ENCODE peak calls at places on chromosome 14, in five cellular contexts. S is A549, F is heart right ventricle, N is prostate gland, Q is upper lobe of right lung. O is an unnamed sample.

GRCh38 chr14:36556811-36557433 is 25.5 kb downstream of the NKX2-8 start:
- DNase-seq in S (peak; percentile 16), F (no peak), N (no peak), Q (no peak), O (no peak)

GRCh38 chr14:80522936-80523335 is 311.6 kb upstream of the DIO2 start:
- DNase-seq in S (no peak), F (no peak), N (no peak), Q (no peak), O (no peak)

GRCh38 chr14:95418858-95419257 is 97.6 kb downstream of the SYNE3 start:
- DNase-seq in S (no peak), F (no peak), N (no peak), Q (no peak), O (no peak)

GRCh38 chr14:22579218-22579617 is 9.8 kb downstream of the DAD1 start:
- DNase-seq in S (no peak), F (no peak), N (no peak), Q (no peak), O (no peak)

GRCh38 chr14:100285021-100285912 is 21.0 kb downstream of the SLC25A29 start:
- DNase-seq in S (peak; percentile 81), F (peak; percentile 46), N (peak; percentile 39), Q (peak; percentile 89), O (peak; percentile 78)

GRCh38 chr14:63435838-63436237 is 107.3 kb downstream of the PPP2R5E start:
- DNase-seq in S (peak; percentile 37), F (peak; percentile 42), N (peak; percentile 24), Q (peak; percentile 83), O (peak; percentile 86)

GRCh38 chr14:50094056-50094455 is 22.3 kb downstream of the VCPKMT start:
- DNase-seq in S (no peak), F (no peak), N (no peak), Q (no peak), O (no peak)

GRCh38 chr14:99213101-99213500 is 58.9 kb downstream of the BCL11B start:
- DNase-seq in S (no peak), F (no peak), N (no peak), Q (no peak), O (peak; percentile 10)

GRCh38 chr14:65019944-65020566 is 33.4 kb downstream of the FNTB start:
- DNase-seq in S (peak; percentile 80), F (peak; percentile 33), N (peak; percentile 59), Q (no peak), O (no peak)

GRCh38 chr14:75417674-75418073 is 10.1 kb upstream of the JDP2 start:
- DNase-seq in S (no peak), F (no peak), N (peak; percentile 47), Q (no peak), O (no peak)

GRCh38 chr14:23113346-23114119 is 5.5 kb downstream of the CEBPE start:
- DNase-seq in S (no peak), F (no peak), N (no peak), Q (no peak), O (peak; percentile 69)

GRCh38 chr14:58027904-58028303 is 124.1 kb downstream of the ARMH4 start:
- DNase-seq in S (no peak), F (no peak), N (no peak), Q (no peak), O (no peak)

GRCh38 chr14:100714205-100714781 is 12.4 kb upstream of the DLK1 start:
- DNase-seq in S (no peak), F (no peak), N (no peak), Q (no peak), O (no peak)

GRCh38 chr14:78637489-78637888 is 467.3 kb downstream of the NRXN3 start:
- DNase-seq in S (no peak), F (no peak), N (no peak), Q (no peak), O (no peak)

GRCh38 chr14:94124582-94125377 is 4.6 kb downstream of the IFI27L2 start:
- DNase-seq in S (no peak), F (peak; percentile 2), N (no peak), Q (no peak), O (no peak)

GRCh38 chr14:54478621-54479215 is 10.1 kb downstream of the GMFB start:
- DNase-seq in S (no peak), F (no peak), N (no peak), Q (no peak), O (no peak)

GRCh38 chr14:73745571-73746539 is 31.7 kb upstream of the PNMA1 start:
- DNase-seq in S (no peak), F (no peak), N (no peak), Q (no peak), O (no peak)

GRCh38 chr14:35083530-35084150 is 37.6 kb downstream of the FAM177A1 start:
- DNase-seq in S (no peak), F (no peak), N (no peak), Q (no peak), O (no peak)

GRCh38 chr14:36654185-36655053 is 7.2 kb upstream of the PAX9 start:
- DNase-seq in S (no peak), F (no peak), N (no peak), Q (no peak), O (no peak)

GRCh38 chr14:47674546-47675238 is 713 bp downstream of the MDGA2 start:
- DNase-seq in S (no peak), F (no peak), N (no peak), Q (peak; percentile 50), O (no peak)

GRCh38 chr14:71433303-71433702 is 498.9 kb upstream of the RGS6 start:
- DNase-seq in S (no peak), F (no peak), N (no peak), Q (no peak), O (no peak)

GRCh38 chr14:69956970-69957369 is 77.8 kb downstream of the SMOC1 start:
- DNase-seq in S (no peak), F (no peak), N (no peak), Q (no peak), O (no peak)

DNA sequence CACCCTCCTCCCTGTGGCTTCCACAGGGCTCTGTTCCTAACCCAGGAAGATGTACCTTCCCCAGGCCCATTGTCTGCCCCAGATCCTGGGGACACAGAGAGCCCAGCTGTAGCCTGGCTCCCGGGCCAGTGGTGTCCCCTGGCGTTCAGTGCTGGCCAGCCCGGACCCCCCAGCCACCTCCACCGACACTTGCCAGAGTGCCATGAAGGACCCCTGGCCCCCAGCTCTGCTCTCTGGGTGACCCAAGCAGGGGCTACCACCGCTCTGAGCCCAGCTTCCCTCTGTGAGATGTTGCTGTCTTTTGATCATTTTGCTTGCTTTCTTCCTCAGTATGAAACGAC is 6.2 kb downstream of the INF2 start:
- DNase-seq in S (no peak), F (no peak), N (no peak), Q (no peak), O (no peak)
- H3K4me1 ChIP-seq in S (peaks cover 94% of the 10 kb centered on the region), F (peaks cover 98% of the 10 kb centered on the region), N (peaks cover 9% of the 10 kb centered on the region), Q (peaks cover 69% of the 10 kb centered on the region), O (no peaks in the 10 kb centered on the region)

GRCh38 chr14:68792830-68793733 is at the start of gene ZFP36L1:
- DNase-seq in S (peak; percentile 97), F (peak; percentile 96), N (peak; percentile 90), Q (peak; percentile 96), O (peak; percentile 96)
- H3K9me3 ChIP-seq in S (no peaks in the 10 kb centered on the region), F (no peaks in the 10 kb centered on the region), N (no peaks in the 10 kb centered on the region), Q (no peaks in the 10 kb centered on the region), O (no peaks in the 10 kb centered on the region)

DNA sequence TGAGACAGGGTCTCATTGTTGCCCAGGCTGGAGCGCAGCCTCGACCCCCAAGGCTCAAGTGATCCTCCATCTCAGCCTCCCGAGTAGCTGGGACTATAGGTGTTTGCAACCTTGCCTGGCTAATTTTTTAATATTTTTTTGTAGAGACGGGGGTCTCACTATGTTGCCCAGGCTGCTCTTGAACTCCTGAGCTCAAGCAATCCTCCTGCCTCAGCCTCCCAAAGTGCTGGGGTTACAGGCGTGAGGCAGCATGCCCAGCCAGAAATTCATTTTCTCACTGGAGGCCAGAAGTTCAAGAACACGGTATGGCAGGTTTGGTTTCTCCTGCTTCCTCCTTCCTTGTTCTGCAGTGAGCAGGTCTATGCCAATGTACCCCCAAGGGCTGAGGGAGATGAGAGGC is 3.7 kb downstream of the RNASE1 start:
- DNase-seq in S (no peak), F (no peak), N (no peak), Q (no peak), O (no peak)
- H3K4me3 ChIP-seq in S (no peak overlapping the region), F (peak overlapping the region; percentile 47), N (no peak overlapping the region), Q (peak overlapping the region; percentile 60), O (no peak overlapping the region)

GRCh38 chr14:56905282-56905681 is 95.0 kb upstream of the OTX2 start:
- DNase-seq in S (no peak), F (no peak), N (no peak), Q (no peak), O (no peak)

GRCh38 chr14:56899829-56900228 is 89.5 kb upstream of the OTX2 start:
- DNase-seq in S (no peak), F (no peak), N (no peak), Q (no peak), O (no peak)

GRCh38 chr14:56903304-56904021 is 93.2 kb upstream of the OTX2 start:
- DNase-seq in S (no peak), F (no peak), N (no peak), Q (no peak), O (no peak)

DNA sequence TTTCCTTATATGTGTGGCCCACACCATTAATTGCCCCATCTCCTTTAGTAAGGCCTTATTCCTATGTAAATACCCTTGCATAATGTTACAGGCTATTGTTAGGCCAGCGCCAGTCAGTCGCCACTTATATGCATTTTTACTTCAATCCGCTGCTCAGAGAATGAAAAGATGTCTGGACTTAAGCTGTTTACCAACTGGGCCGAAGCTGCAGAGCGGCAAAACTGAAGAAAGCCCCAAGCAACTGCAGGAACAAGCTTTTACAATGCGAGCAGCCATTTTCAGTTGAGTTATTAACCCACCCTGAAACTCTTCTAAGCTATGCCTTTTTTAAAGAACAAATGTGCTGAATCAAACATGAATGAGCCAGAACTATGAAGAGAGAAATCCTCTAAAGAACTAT is 92.1 kb upstream of the OTX2 start:
- DNase-seq in S (no peak), F (no peak), N (no peak), Q (no peak), O (no peak)
- H3K4me1 ChIP-seq in S (no peaks in the 10 kb centered on the region), F (no peaks in the 10 kb centered on the region), N (no peaks in the 10 kb centered on the region), Q (no peaks in the 10 kb centered on the region), O (no peaks in the 10 kb centered on the region)

O was measured in aorta.